ENCODE peak calls at places on chromosomes 5 and 9, in seven cellular contexts. One of them, this sample, is unnamed.

GRCh38 chr9:87062706-87063105 is 115.4 kb upstream of the GAS1 start:
- DNase-seq in sigmoid colon: no peak
- DNase-seq in activated CD8-positive, alpha-beta memory T cell treated with anti-CD3 and anti-CD28 coated beads for 24 hours: no peak
- DNase-seq in GM20000: no peak
- DNase-seq in NCI-H1930: no peak
- DNase-seq in left cardiac atrium: no peak
- DNase-seq in coronary artery: no peak
- DNase-seq in this sample: no peak

GRCh38 chr9:27529316-27530278 is at the start of gene MOB3B:
- DNase-seq in activated CD8-positive, alpha-beta memory T cell treated with anti-CD3 and anti-CD28 coated beads for 24 hours: peak; percentile 92
- DNase-seq in left cardiac atrium: peak; percentile 88
- DNase-seq in NCI-H1930: peak; percentile 69
- DNase-seq in coronary artery: peak; percentile 85
- DNase-seq in GM20000: peak; percentile 86
- DNase-seq in sigmoid colon: peak; percentile 91
- DNase-seq in this sample: peak; percentile 59

GRCh38 chr5:158716668-158717067 is 383.0 kb downstream of the EBF1 start:
- DNase-seq in coronary artery: no peak
- DNase-seq in activated CD8-positive, alpha-beta memory T cell treated with anti-CD3 and anti-CD28 coated beads for 24 hours: no peak
- DNase-seq in GM20000: no peak
- DNase-seq in NCI-H1930: no peak
- DNase-seq in left cardiac atrium: no peak
- DNase-seq in sigmoid colon: no peak
- DNase-seq in this sample: no peak

GRCh38 chr5:100803391-100803790 is 99.7 kb downstream of the ST8SIA4 start:
- DNase-seq in sigmoid colon: no peak
- DNase-seq in coronary artery: no peak
- DNase-seq in NCI-H1930: no peak
- DNase-seq in activated CD8-positive, alpha-beta memory T cell treated with anti-CD3 and anti-CD28 coated beads for 24 hours: no peak
- DNase-seq in left cardiac atrium: no peak
- DNase-seq in GM20000: no peak
- DNase-seq in this sample: peak; percentile 50

GRCh38 chr5:149133795-149134777 is 7.2 kb upstream of the ABLIM3 start:
- DNase-seq in activated CD8-positive, alpha-beta memory T cell treated with anti-CD3 and anti-CD28 coated beads for 24 hours: no peak
- DNase-seq in coronary artery: no peak
- DNase-seq in NCI-H1930: no peak
- DNase-seq in sigmoid colon: no peak
- DNase-seq in left cardiac atrium: peak; percentile 86
- DNase-seq in GM20000: no peak
- DNase-seq in this sample: peak; percentile 95

GRCh38 chr9:16681659-16681990 is 188.8 kb downstream of the BNC2 start:
- DNase-seq in NCI-H1930: no peak
- DNase-seq in sigmoid colon: no peak
- DNase-seq in activated CD8-positive, alpha-beta memory T cell treated with anti-CD3 and anti-CD28 coated beads for 24 hours: no peak
- DNase-seq in GM20000: no peak
- DNase-seq in left cardiac atrium: no peak
- DNase-seq in coronary artery: no peak
- DNase-seq in this sample: no peak

GRCh38 chr9:33255471-33255870 is 9.0 kb downstream of the BAG1 start:
- DNase-seq in sigmoid colon: no peak
- DNase-seq in GM20000: no peak
- DNase-seq in left cardiac atrium: no peak
- DNase-seq in coronary artery: no peak
- DNase-seq in NCI-H1930: no peak
- DNase-seq in activated CD8-positive, alpha-beta memory T cell treated with anti-CD3 and anti-CD28 coated beads for 24 hours: no peak
- DNase-seq in this sample: no peak

GRCh38 chr5:172866802-172867748 is 33.0 kb downstream of the ERGIC1 start:
- DNase-seq in NCI-H1930: no peak
- DNase-seq in activated CD8-positive, alpha-beta memory T cell treated with anti-CD3 and anti-CD28 coated beads for 24 hours: no peak
- DNase-seq in sigmoid colon: peak; percentile 96
- DNase-seq in left cardiac atrium: peak; percentile 80
- DNase-seq in GM20000: no peak
- DNase-seq in coronary artery: peak; percentile 96
- DNase-seq in this sample: peak; percentile 33

GRCh38 chr5:100157066-100157465 is 378.1 kb upstream of the FAM174A start:
- DNase-seq in sigmoid colon: no peak
- DNase-seq in NCI-H1930: no peak
- DNase-seq in left cardiac atrium: no peak
- DNase-seq in activated CD8-positive, alpha-beta memory T cell treated with anti-CD3 and anti-CD28 coated beads for 24 hours: no peak
- DNase-seq in coronary artery: no peak
- DNase-seq in GM20000: no peak
- DNase-seq in this sample: no peak

GRCh38 chr9:121860213-121860612 is 208.8 kb downstream of the DAB2IP start:
- DNase-seq in GM20000: no peak
- DNase-seq in coronary artery: peak; percentile 40
- DNase-seq in NCI-H1930: no peak
- DNase-seq in activated CD8-positive, alpha-beta memory T cell treated with anti-CD3 and anti-CD28 coated beads for 24 hours: no peak
- DNase-seq in left cardiac atrium: no peak
- DNase-seq in sigmoid colon: no peak
- DNase-seq in this sample: no peak

GRCh38 chr9:7739595-7739994 is 60.0 kb downstream of the DMAC1 start:
- DNase-seq in sigmoid colon: no peak
- DNase-seq in activated CD8-positive, alpha-beta memory T cell treated with anti-CD3 and anti-CD28 coated beads for 24 hours: no peak
- DNase-seq in NCI-H1930: no peak
- DNase-seq in coronary artery: no peak
- DNase-seq in GM20000: no peak
- DNase-seq in left cardiac atrium: no peak
- DNase-seq in this sample: no peak

GRCh38 chr5:143121135-143121474 is 282.4 kb downstream of the NR3C1 start:
- DNase-seq in GM20000: no peak
- DNase-seq in NCI-H1930: no peak
- DNase-seq in left cardiac atrium: no peak
- DNase-seq in activated CD8-positive, alpha-beta memory T cell treated with anti-CD3 and anti-CD28 coated beads for 24 hours: no peak
- DNase-seq in coronary artery: no peak
- DNase-seq in sigmoid colon: no peak
- DNase-seq in this sample: no peak

GRCh38 chr5:37667846-37668245 is 172.0 kb downstream of the GDNF start:
- DNase-seq in GM20000: no peak
- DNase-seq in coronary artery: no peak
- DNase-seq in sigmoid colon: no peak
- DNase-seq in activated CD8-positive, alpha-beta memory T cell treated with anti-CD3 and anti-CD28 coated beads for 24 hours: no peak
- DNase-seq in NCI-H1930: no peak
- DNase-seq in left cardiac atrium: no peak
- DNase-seq in this sample: no peak

GRCh38 chr5:120463026-120463770 is 902 bp upstream of the PRR16 start:
- DNase-seq in activated CD8-positive, alpha-beta memory T cell treated with anti-CD3 and anti-CD28 coated beads for 24 hours: no peak
- DNase-seq in NCI-H1930: no peak
- DNase-seq in sigmoid colon: no peak
- DNase-seq in left cardiac atrium: no peak
- DNase-seq in GM20000: peak; percentile 27
- DNase-seq in coronary artery: no peak
- DNase-seq in this sample: peak; percentile 34

GRCh38 chr5:59189482-59189881 is 606.6 kb downstream of the RAB3C start:
- DNase-seq in left cardiac atrium: peak; percentile 29
- DNase-seq in GM20000: no peak
- DNase-seq in sigmoid colon: no peak
- DNase-seq in coronary artery: no peak
- DNase-seq in NCI-H1930: no peak
- DNase-seq in activated CD8-positive, alpha-beta memory T cell treated with anti-CD3 and anti-CD28 coated beads for 24 hours: no peak
- DNase-seq in this sample: no peak

GRCh38 chr9:126386088-126386487 is 59.5 kb downstream of the MVB12B start:
- DNase-seq in sigmoid colon: no peak
- DNase-seq in GM20000: no peak
- DNase-seq in activated CD8-positive, alpha-beta memory T cell treated with anti-CD3 and anti-CD28 coated beads for 24 hours: peak; percentile 47
- DNase-seq in NCI-H1930: no peak
- DNase-seq in left cardiac atrium: no peak
- DNase-seq in coronary artery: no peak
- DNase-seq in this sample: no peak

GRCh38 chr5:60226128-60226527 is 332.6 kb upstream of the PDE4D start:
- DNase-seq in activated CD8-positive, alpha-beta memory T cell treated with anti-CD3 and anti-CD28 coated beads for 24 hours: no peak
- DNase-seq in left cardiac atrium: no peak
- DNase-seq in coronary artery: no peak
- DNase-seq in GM20000: no peak
- DNase-seq in NCI-H1930: no peak
- DNase-seq in sigmoid colon: no peak
- DNase-seq in this sample: no peak

GRCh38 chr9:75658301-75658919 is 232.1 kb upstream of the PCSK5 start:
- DNase-seq in left cardiac atrium: no peak
- DNase-seq in sigmoid colon: no peak
- DNase-seq in activated CD8-positive, alpha-beta memory T cell treated with anti-CD3 and anti-CD28 coated beads for 24 hours: no peak
- DNase-seq in NCI-H1930: no peak
- DNase-seq in coronary artery: no peak
- DNase-seq in GM20000: no peak
- DNase-seq in this sample: peak; percentile 12

GRCh38 chr9:87077986-87078385 is 130.7 kb upstream of the GAS1 start:
- DNase-seq in NCI-H1930: no peak
- DNase-seq in activated CD8-positive, alpha-beta memory T cell treated with anti-CD3 and anti-CD28 coated beads for 24 hours: no peak
- DNase-seq in left cardiac atrium: no peak
- DNase-seq in sigmoid colon: no peak
- DNase-seq in coronary artery: no peak
- DNase-seq in GM20000: no peak
- DNase-seq in this sample: no peak

GRCh38 chr5:170488576-170488975 is 15.2 kb upstream of the KCNIP1 start:
- DNase-seq in activated CD8-positive, alpha-beta memory T cell treated with anti-CD3 and anti-CD28 coated beads for 24 hours: no peak
- DNase-seq in NCI-H1930: no peak
- DNase-seq in GM20000: no peak
- DNase-seq in coronary artery: no peak
- DNase-seq in sigmoid colon: no peak
- DNase-seq in left cardiac atrium: no peak
- DNase-seq in this sample: no peak

GRCh38 chr9:93060746-93061259 is 2.3 kb downstream of the SUSD3 start:
- DNase-seq in sigmoid colon: no peak
- DNase-seq in coronary artery: no peak
- DNase-seq in left cardiac atrium: peak; percentile 50
- DNase-seq in NCI-H1930: no peak
- DNase-seq in GM20000: no peak
- DNase-seq in activated CD8-positive, alpha-beta memory T cell treated with anti-CD3 and anti-CD28 coated beads for 24 hours: peak; percentile 66
- DNase-seq in this sample: peak; percentile 66

GRCh38 chr5:176373100-176373818 is 8.0 kb downstream of the ARL10 start:
- DNase-seq in coronary artery: no peak
- DNase-seq in activated CD8-positive, alpha-beta memory T cell treated with anti-CD3 and anti-CD28 coated beads for 24 hours: no peak
- DNase-seq in GM20000: no peak
- DNase-seq in left cardiac atrium: peak; percentile 50
- DNase-seq in NCI-H1930: no peak
- DNase-seq in sigmoid colon: peak; percentile 70
- DNase-seq in this sample: no peak

GRCh38 chr5:153752890-153753289 is 262.4 kb downstream of the GRIA1 start:
- DNase-seq in NCI-H1930: no peak
- DNase-seq in left cardiac atrium: no peak
- DNase-seq in coronary artery: no peak
- DNase-seq in GM20000: no peak
- DNase-seq in sigmoid colon: no peak
- DNase-seq in activated CD8-positive, alpha-beta memory T cell treated with anti-CD3 and anti-CD28 coated beads for 24 hours: no peak
- DNase-seq in this sample: peak; percentile 33

GRCh38 chr9:2085719-2086515 is 70.8 kb downstream of the SMARCA2 start:
- DNase-seq in NCI-H1930: no peak
- DNase-seq in GM20000: no peak
- DNase-seq in coronary artery: no peak
- DNase-seq in activated CD8-positive, alpha-beta memory T cell treated with anti-CD3 and anti-CD28 coated beads for 24 hours: no peak
- DNase-seq in sigmoid colon: no peak
- DNase-seq in left cardiac atrium: no peak
- DNase-seq in this sample: peak; percentile 65

GRCh38 chr9:1978941-1979340 is 36.2 kb upstream of the SMARCA2 start:
- DNase-seq in left cardiac atrium: peak; percentile 26
- DNase-seq in GM20000: no peak
- DNase-seq in NCI-H1930: no peak
- DNase-seq in activated CD8-positive, alpha-beta memory T cell treated with anti-CD3 and anti-CD28 coated beads for 24 hours: no peak
- DNase-seq in coronary artery: no peak
- DNase-seq in sigmoid colon: no peak
- DNase-seq in this sample: peak; percentile 85

GRCh38 chr9:99602854-99603253 is 218.8 kb upstream of the NR4A3 start:
- DNase-seq in GM20000: peak; percentile 20
- DNase-seq in NCI-H1930: no peak
- DNase-seq in coronary artery: no peak
- DNase-seq in left cardiac atrium: no peak
- DNase-seq in activated CD8-positive, alpha-beta memory T cell treated with anti-CD3 and anti-CD28 coated beads for 24 hours: no peak
- DNase-seq in sigmoid colon: no peak
- DNase-seq in this sample: no peak

GRCh38 chr5:150829744-150830143 is 16.6 kb upstream of the IRGM start:
- DNase-seq in NCI-H1930: no peak
- DNase-seq in GM20000: no peak
- DNase-seq in sigmoid colon: no peak
- DNase-seq in left cardiac atrium: no peak
- DNase-seq in activated CD8-positive, alpha-beta memory T cell treated with anti-CD3 and anti-CD28 coated beads for 24 hours: no peak
- DNase-seq in coronary artery: no peak
- DNase-seq in this sample: no peak